ENCODE peak calls at places on chromosomes 1 and 21, in ten cellular contexts. S is dorsolateral prefrontal cortex, T is fibroblast of the aortic adventitia, P is lower lobe of right lung, H is endothelial cell, W is choroid plexus epithelial cell, A is body of pancreas, M is SK-N-SH, I is Calu3, Q is mammary epithelial cell. L is an unnamed sample.

GRCh38 chr1:202615501-202616354 is 94.5 kb downstream of the SYT2 start:
- DNase-seq in S (no peak), T (peak; percentile 49), P (no peak), H (no peak), W (peak; percentile 59), A (peak; percentile 46), M (peak; percentile 34), I (no peak), Q (no peak), L (no peak)

GRCh38 chr1:86382878-86383277 is 13.2 kb downstream of the ODF2L start:
- DNase-seq in S (no peak), T (peak; percentile 60), P (no peak), H (no peak), W (peak; percentile 39), A (no peak), M (no peak), I (no peak), Q (no peak), L (no peak)

GRCh38 chr1:167601442-167602380 is 28.3 kb upstream of the RCSD1 start:
- DNase-seq in S (no peak), T (no peak), P (peak; percentile 83), H (no peak), W (no peak), A (peak; percentile 68), M (peak; percentile 30), I (no peak), Q (peak; percentile 25), L (no peak)

GRCh38 chr1:96384611-96385010 is 337.0 kb upstream of the PTBP2 start:
- DNase-seq in S (no peak), T (no peak), P (no peak), H (no peak), W (no peak), A (no peak), M (no peak), I (no peak), Q (peak; percentile 37), L (no peak)

GRCh38 chr1:85200870-85201339 is at the start of gene SYDE2:
- DNase-seq in S (no peak), T (peak; percentile 41), P (peak; percentile 85), H (peak; percentile 74), W (peak; percentile 75), A (peak; percentile 88), M (peak; percentile 74), I (peak; percentile 86), Q (peak; percentile 71), L (peak; percentile 52)

GRCh38 chr1:30887485-30888315 is 20.9 kb downstream of the SDC3 start:
- DNase-seq in S (no peak), T (peak; percentile 66), P (no peak), H (no peak), W (peak; percentile 45), A (no peak), M (no peak), I (no peak), Q (no peak), L (no peak)

GRCh38 chr1:108692724-108693655 is 880 bp downstream of the PRPF38B start:
- DNase-seq in S (peak; percentile 38), T (peak; percentile 78), P (peak; percentile 52), H (peak; percentile 24), W (peak; percentile 81), A (peak; percentile 74), M (peak; percentile 61), I (peak; percentile 36), Q (peak; percentile 75), L (peak; percentile 40)

GRCh38 chr1:12615916-12616708 is 1.9 kb downstream of the DHRS3 start:
- DNase-seq in S (no peak), T (peak; percentile 52), P (peak; percentile 74), H (peak; percentile 36), W (peak; percentile 55), A (peak; percentile 87), M (no peak), I (peak; percentile 40), Q (peak; percentile 49), L (no peak)

GRCh38 chr21:38134084-38134873 is 122.5 kb upstream of the KCNJ15 start:
- DNase-seq in S (no peak), T (no peak), P (no peak), H (no peak), W (no peak), A (no peak), M (no peak), I (no peak), Q (no peak), L (no peak)

GRCh38 chr1:21901986-21902377 is 35.1 kb downstream of the HSPG2 start:
- DNase-seq in S (no peak), T (no peak), P (no peak), H (no peak), W (no peak), A (no peak), M (no peak), I (peak; percentile 11), Q (no peak), L (no peak)

GRCh38 chr1:182484531-182485257 is 34.7 kb downstream of the RGSL1 start:
- DNase-seq in S (no peak), T (no peak), P (no peak), H (peak; percentile 23), W (no peak), A (peak; percentile 2), M (peak; percentile 7), I (peak; percentile 44), Q (peak; percentile 2), L (no peak)
- TF ChIP-seq CTCF in S (no peak), T (no peak), P (peak; percentile 38), H (peak; percentile 49), W (peak; percentile 12), A (no peak), M (no peak), I (peak; percentile 67), Q (peak; percentile 52), L (no peak)

GRCh38 chr1:29849038-29849750 is 612.9 kb downstream of the PTPRU start:
- DNase-seq in S (no peak), T (peak; percentile 38), P (no peak), H (peak; percentile 55), W (peak; percentile 40), A (peak; percentile 29), M (peak; percentile 45), I (peak; percentile 66), Q (peak; percentile 41), L (peak; percentile 4)
- TF ChIP-seq CTCF in S (peak; percentile 39), T (peak; percentile 51), P (peak; percentile 34), H (peak; percentile 65), W (peak; percentile 62), A (no peak), M (peak; percentile 46), I (peak; percentile 55), Q (peak; percentile 49), L (peak; percentile 51)

DNA sequence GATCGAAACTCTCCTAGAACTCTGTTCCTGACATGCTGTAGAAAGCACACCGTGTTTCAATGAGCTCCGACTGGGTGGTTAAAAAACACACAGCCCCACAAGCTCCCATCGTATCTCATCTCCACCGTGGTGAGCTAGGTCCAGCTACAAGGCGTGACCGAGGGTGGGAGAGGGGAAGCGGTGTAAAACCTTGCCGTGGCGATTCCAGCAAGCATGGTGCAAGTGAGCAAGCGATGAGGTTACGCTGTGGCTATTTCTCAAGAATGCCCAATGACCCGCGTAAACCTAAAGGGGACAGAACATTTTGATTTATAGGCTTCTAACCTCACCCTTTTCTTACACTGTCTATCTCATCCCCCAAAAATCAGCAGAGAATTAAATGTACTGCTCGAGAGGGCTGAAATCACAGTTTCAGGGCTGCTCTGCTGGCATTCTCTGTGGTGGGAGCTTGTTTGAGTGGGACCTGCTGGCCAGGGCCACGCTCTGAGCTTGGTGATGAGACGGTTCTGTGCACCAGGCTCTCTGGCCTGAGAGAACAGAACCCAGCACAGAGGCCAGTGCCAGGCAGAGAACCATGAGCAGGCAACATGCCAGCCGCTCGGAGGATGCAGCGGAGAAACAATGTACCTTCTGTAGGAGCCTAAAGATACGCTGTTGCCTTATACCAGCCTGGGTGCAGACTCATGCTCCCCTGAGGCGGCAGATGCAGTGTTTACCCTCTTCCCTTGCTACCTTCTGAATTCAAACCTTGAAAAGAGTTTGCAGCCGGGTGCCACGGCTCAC is 10.2 kb downstream of the C2CD2 start:
- DNase-seq in S (peak; percentile 84), T (no peak), P (no peak), H (no peak), W (no peak), A (no peak), M (no peak), I (no peak), Q (no peak), L (no peak)
- TF ChIP-seq CTCF in S (no peak), T (no peak), P (no peak), H (no peak), W (no peak), A (no peak), M (no peak), I (no peak), Q (no peak), L (no peak)

DNA sequence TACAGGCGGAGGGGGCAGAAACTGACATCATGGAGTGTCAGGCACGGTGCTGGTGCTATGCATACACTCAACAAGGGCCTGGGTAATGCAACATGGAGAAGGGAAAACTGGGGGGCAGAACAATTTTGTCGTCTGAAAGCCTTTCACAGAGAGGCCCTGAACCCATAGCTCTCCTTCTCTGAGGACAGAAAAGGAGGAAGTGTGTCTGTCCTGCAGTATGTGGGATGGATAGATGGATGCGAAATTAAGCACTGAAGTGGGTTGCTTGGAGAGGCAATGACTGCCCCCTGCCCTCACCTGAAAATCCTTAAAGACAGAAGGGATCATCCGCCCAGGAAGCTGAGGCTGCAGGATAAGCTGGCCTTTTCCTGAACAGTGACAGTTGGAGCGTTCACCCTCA is 1.7 kb upstream of the FAM20B start:
- DNase-seq in S (no peak), T (no peak), P (no peak), H (no peak), W (no peak), A (no peak), M (no peak), I (no peak), Q (no peak), L (no peak)
- TF ChIP-seq CTCF in S (no peak), T (no peak), P (no peak), H (no peak), W (no peak), A (no peak), M (no peak), I (no peak), Q (no peak), L (no peak)

DNA sequence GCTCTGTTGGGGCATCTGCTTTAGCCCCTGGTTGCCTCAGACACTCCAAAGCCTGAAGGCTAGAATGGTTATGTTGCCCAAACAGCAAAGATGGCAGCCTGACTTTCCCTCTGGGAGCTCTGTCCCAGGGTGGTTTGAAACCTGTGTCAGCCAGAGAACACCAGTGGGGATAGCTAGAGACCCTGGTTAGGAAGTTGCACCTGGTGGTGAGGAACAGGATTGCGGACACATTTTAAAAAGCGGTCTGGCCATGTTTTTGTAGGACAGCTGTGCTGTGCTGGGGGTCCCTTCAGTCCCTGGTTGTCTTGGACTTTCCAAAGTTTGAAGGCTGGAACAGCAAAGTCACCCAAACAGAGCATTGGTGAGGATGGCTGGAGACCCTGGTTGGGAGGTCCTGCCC is 87.8 kb downstream of the DNM3 start:
- DNase-seq in S (no peak), T (no peak), P (no peak), H (no peak), W (peak; percentile 1), A (no peak), M (no peak), I (no peak), Q (no peak), L (no peak)
- TF ChIP-seq CTCF in S (peak; percentile 27), T (peak; percentile 34), P (no peak), H (peak; percentile 45), W (peak; percentile 30), A (no peak), M (peak; percentile 32), I (no peak), Q (no peak), L (no peak)

GRCh38 chr21:29805110-29805509 is 134.7 kb downstream of the GRIK1 start:
- DNase-seq in S (no peak), T (no peak), P (no peak), H (no peak), W (no peak), A (no peak), M (no peak), I (no peak), Q (no peak), L (no peak)
- TF ChIP-seq CTCF in S (no peak), T (no peak), P (no peak), H (no peak), W (no peak), A (no peak), M (no peak), I (no peak), Q (no peak), L (no peak)

L was measured in AG09319.